ENCODE peak calls at places on chromosomes 16 and 17, in five cellular contexts. One of them, this sample, is unnamed.

GRCh38 chr17:82230627-82231311 is 1.9 kb downstream of the SLC16A3 start:
- DNase-seq in activated naive CD8-positive, alpha-beta T cell treated with anti-CD3 and anti-CD28 coated beads for 36 hours: peak
- DNase-seq in globus pallidus: no peak
- DNase-seq in lower lobe of right lung: peak
- DNase-seq in cardiac fibroblast: peak
- DNase-seq in this sample: no peak

GRCh38 chr16:12729448-12729847 is 74.2 kb downstream of the CPPED1 start:
- DNase-seq in activated naive CD8-positive, alpha-beta T cell treated with anti-CD3 and anti-CD28 coated beads for 36 hours: no peak
- DNase-seq in globus pallidus: no peak
- DNase-seq in lower lobe of right lung: no peak
- DNase-seq in cardiac fibroblast: peak
- DNase-seq in this sample: no peak

GRCh38 chr16:77582956-77583355 is 139.4 kb upstream of the NUDT7 start:
- DNase-seq in activated naive CD8-positive, alpha-beta T cell treated with anti-CD3 and anti-CD28 coated beads for 36 hours: no peak
- DNase-seq in globus pallidus: no peak
- DNase-seq in lower lobe of right lung: no peak
- DNase-seq in cardiac fibroblast: no peak
- DNase-seq in this sample: no peak

GRCh38 chr17:49616086-49616485 is 40.4 kb downstream of the NXPH3 start:
- DNase-seq in activated naive CD8-positive, alpha-beta T cell treated with anti-CD3 and anti-CD28 coated beads for 36 hours: no peak
- DNase-seq in globus pallidus: no peak
- DNase-seq in lower lobe of right lung: no peak
- DNase-seq in cardiac fibroblast: peak
- DNase-seq in this sample: no peak

GRCh38 chr17:81396722-81397313 is 1.6 kb downstream of the BAHCC1 start:
- DNase-seq in activated naive CD8-positive, alpha-beta T cell treated with anti-CD3 and anti-CD28 coated beads for 36 hours: peak
- DNase-seq in globus pallidus: no peak
- DNase-seq in lower lobe of right lung: no peak
- DNase-seq in cardiac fibroblast: peak
- DNase-seq in this sample: no peak

GRCh38 chr17:73423806-73424205 is 112.0 kb upstream of the CDC42EP4 start:
- DNase-seq in activated naive CD8-positive, alpha-beta T cell treated with anti-CD3 and anti-CD28 coated beads for 36 hours: no peak
- DNase-seq in globus pallidus: no peak
- DNase-seq in lower lobe of right lung: peak
- DNase-seq in cardiac fibroblast: no peak
- DNase-seq in this sample: no peak

GRCh38 chr17:78890111-78890897 is 12.7 kb downstream of the CEP295NL start:
- DNase-seq in activated naive CD8-positive, alpha-beta T cell treated with anti-CD3 and anti-CD28 coated beads for 36 hours: peak
- DNase-seq in globus pallidus: peak
- DNase-seq in lower lobe of right lung: peak
- DNase-seq in cardiac fibroblast: no peak
- DNase-seq in this sample: no peak

GRCh38 chr17:2102931-2103398 is 48.1 kb downstream of the HIC1 start:
- DNase-seq in activated naive CD8-positive, alpha-beta T cell treated with anti-CD3 and anti-CD28 coated beads for 36 hours: no peak
- DNase-seq in globus pallidus: no peak
- DNase-seq in lower lobe of right lung: no peak
- DNase-seq in cardiac fibroblast: peak
- DNase-seq in this sample: no peak

GRCh38 chr16:86640265-86640843 is 62.0 kb downstream of the FOXL1 start:
- DNase-seq in activated naive CD8-positive, alpha-beta T cell treated with anti-CD3 and anti-CD28 coated beads for 36 hours: no peak
- DNase-seq in globus pallidus: no peak
- DNase-seq in lower lobe of right lung: no peak
- DNase-seq in cardiac fibroblast: no peak
- DNase-seq in this sample: no peak

GRCh38 chr16:86027366-86028126 is 128.6 kb downstream of the IRF8 start:
- DNase-seq in activated naive CD8-positive, alpha-beta T cell treated with anti-CD3 and anti-CD28 coated beads for 36 hours: no peak
- DNase-seq in globus pallidus: no peak
- DNase-seq in lower lobe of right lung: no peak
- DNase-seq in cardiac fibroblast: no peak
- DNase-seq in this sample: no peak

This sample was measured in putamen.